ENCODE peak calls at places on chromosome 1, in nine cellular contexts. D is fibroblast of lung, Z is stomach, K is heart right ventricle, B is nephron progenitor cell, O is ovary, H is epithelial cell of proximal tubule, P is transverse colon, T is astrocyte of the spinal cord. G is an unnamed sample.

GRCh38 chr1:148362141-148362929 is 120.8 kb downstream of the PPIAL4G start:
- DNase-seq in P (peak), T (peak), B (peak), H (no peak), O (no peak), D (no peak), Z (peak), K (no peak), G (no peak)

GRCh38 chr1:9671377-9672140 is 20.0 kb downstream of the PIK3CD start:
- DNase-seq in H (peak), B (no peak), Z (no peak), O (no peak), T (peak), D (no peak), K (no peak), P (no peak), G (no peak)

GRCh38 chr1:197145451-197146029 is 929 bp downstream of the ASPM start:
- DNase-seq in K (no peak), D (peak), H (no peak), T (peak), O (no peak), B (no peak), Z (no peak), P (no peak), G (no peak)

GRCh38 chr1:79043506-79043905 is 37.0 kb upstream of the ADGRL4 start:
- DNase-seq in O (no peak), B (no peak), T (no peak), D (peak), K (no peak), Z (no peak), P (no peak), H (no peak), G (no peak)

GRCh38 chr1:224565186-224565585 is 50.9 kb upstream of the CNIH3 start:
- DNase-seq in H (no peak), D (peak), P (no peak), O (no peak), B (no peak), T (peak), K (no peak), Z (no peak), G (no peak)

GRCh38 chr1:103945774-103946173 is 196.1 kb downstream of the AMY1C start:
- DNase-seq in D (no peak), Z (no peak), T (no peak), H (no peak), P (no peak), O (no peak), K (no peak), B (no peak), G (no peak)

GRCh38 chr1:103230061-103230460 is 121.7 kb upstream of the COL11A1 start:
- DNase-seq in K (no peak), O (no peak), Z (no peak), B (no peak), T (peak), H (no peak), D (peak), P (no peak), G (no peak)

GRCh38 chr1:40394456-40395172 is 21.1 kb downstream of the SMAP2 start:
- DNase-seq in K (no peak), H (no peak), D (no peak), T (peak), P (no peak), O (no peak), Z (no peak), B (no peak), G (no peak)

GRCh38 chr1:207935166-207935583 is 24.2 kb upstream of the CD34 start:
- DNase-seq in K (no peak), B (no peak), H (no peak), O (no peak), P (no peak), T (no peak), D (no peak), Z (no peak), G (no peak)

GRCh38 chr1:84103197-84103992 is 40.7 kb upstream of the PRKACB start:
- DNase-seq in B (no peak), K (peak), D (peak), T (peak), H (peak), O (peak), P (peak), Z (no peak), G (no peak)

GRCh38 chr1:94927405-94928175 is 680 bp upstream of the CNN3 start:
- DNase-seq in P (peak), D (peak), T (peak), K (no peak), B (no peak), H (no peak), Z (no peak), O (no peak), G (no peak)

GRCh38 chr1:6269271-6269996 is 8.5 kb upstream of the GPR153 start:
- DNase-seq in B (no peak), P (peak), H (no peak), Z (no peak), O (no peak), T (no peak), D (no peak), K (no peak), G (no peak)
- TF ChIP-seq CTCF in B (no peak), P (no peak), H (no peak), Z (no peak), O (no peak), T (no peak), D (no peak), K (no peak), G (no peak)

GRCh38 chr1:157771666-157772425 is 5.1 kb downstream of the FCRL2 start:
- DNase-seq in O (no peak), D (no peak), T (no peak), B (no peak), P (no peak), H (no peak), Z (no peak), K (no peak), G (no peak)

GRCh38 chr1:157774412-157774811 is 2.5 kb downstream of the FCRL2 start:
- DNase-seq in P (no peak), Z (no peak), H (no peak), B (no peak), O (no peak), D (no peak), K (no peak), T (no peak), G (no peak)

GRCh38 chr1:157773723-157774350 is 3.1 kb downstream of the FCRL2 start:
- DNase-seq in P (peak), Z (no peak), T (no peak), D (no peak), B (no peak), O (no peak), K (no peak), H (no peak), G (no peak)

GRCh38 chr1:157766792-157767191 is 10.1 kb downstream of the FCRL2 start:
- DNase-seq in P (no peak), D (no peak), O (no peak), H (no peak), B (no peak), T (no peak), K (no peak), Z (no peak), G (no peak)

GRCh38 chr1:157770442-157771043 is 6.4 kb downstream of the FCRL2 start:
- DNase-seq in K (no peak), H (no peak), P (no peak), D (no peak), Z (no peak), T (no peak), O (no peak), B (peak), G (no peak)
- TF ChIP-seq CTCF in K (no peak), H (peak), P (peak), D (no peak), Z (no peak), T (peak), O (no peak), B (peak), G (no peak)

GRCh38 chr1:29747136-29747670 is 510.9 kb downstream of the PTPRU start:
- DNase-seq in P (no peak), Z (peak), O (no peak), K (no peak), B (no peak), T (no peak), D (no peak), H (no peak), G (no peak)

GRCh38 chr1:29743264-29743663 is 506.9 kb downstream of the PTPRU start:
- DNase-seq in H (no peak), T (no peak), D (no peak), K (no peak), B (no peak), Z (no peak), O (no peak), P (no peak), G (no peak)

GRCh38 chr1:29746076-29746665 is 509.8 kb downstream of the PTPRU start:
- DNase-seq in P (no peak), K (no peak), D (no peak), H (no peak), B (no peak), Z (no peak), T (no peak), O (no peak), G (no peak)

GRCh38 chr1:29743931-29744330 is 507.6 kb downstream of the PTPRU start:
- DNase-seq in D (no peak), P (no peak), K (no peak), T (no peak), Z (no peak), H (no peak), O (no peak), B (no peak), G (no peak)

DNA sequence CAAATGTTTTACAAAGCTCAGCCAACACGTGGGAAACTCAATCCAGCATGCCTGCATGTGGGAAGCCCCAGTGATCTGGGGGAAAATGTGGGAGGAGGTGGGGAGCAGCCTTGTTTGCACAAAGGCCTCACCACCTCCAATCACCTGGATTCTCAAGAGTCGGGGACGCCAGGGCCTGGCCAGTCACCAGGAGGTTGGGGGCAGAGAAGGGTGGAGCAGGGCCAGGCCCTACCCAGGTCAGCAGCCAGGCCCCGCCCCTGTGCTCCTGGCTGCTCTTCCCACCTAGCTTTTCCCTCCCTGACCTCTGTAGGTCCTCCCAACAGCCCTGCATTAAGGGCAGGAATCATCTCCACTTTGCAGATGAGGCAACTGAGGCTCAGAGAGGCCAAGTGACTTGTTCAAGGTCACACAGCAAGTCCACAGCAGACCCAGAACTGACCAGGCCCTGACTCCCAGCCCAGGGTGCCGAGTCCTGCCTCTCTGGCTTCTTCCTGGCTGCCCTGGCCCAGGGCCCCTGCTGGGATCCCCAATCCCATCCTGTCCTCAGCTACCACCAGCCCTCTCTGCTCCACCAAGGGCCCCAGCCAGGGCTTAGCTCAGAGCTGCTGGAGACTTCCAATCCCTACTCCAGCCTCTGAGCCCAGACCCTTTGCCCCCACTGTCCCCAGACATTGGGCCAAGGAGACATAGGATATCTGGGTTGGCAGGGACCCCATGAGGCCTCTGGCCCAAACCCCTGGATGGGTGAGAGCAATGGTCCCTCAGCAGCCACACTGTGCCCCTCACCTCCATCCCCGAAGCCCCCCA is 508.6 kb downstream of the PTPRU start:
- DNase-seq in P (no peak), T (no peak), D (no peak), K (no peak), H (no peak), Z (no peak), B (no peak), O (no peak), G (no peak)
- TF ChIP-seq CTCF in P (no peak), T (no peak), D (no peak), K (no peak), H (no peak), Z (no peak), B (no peak), O (no peak), G (no peak)

DNA sequence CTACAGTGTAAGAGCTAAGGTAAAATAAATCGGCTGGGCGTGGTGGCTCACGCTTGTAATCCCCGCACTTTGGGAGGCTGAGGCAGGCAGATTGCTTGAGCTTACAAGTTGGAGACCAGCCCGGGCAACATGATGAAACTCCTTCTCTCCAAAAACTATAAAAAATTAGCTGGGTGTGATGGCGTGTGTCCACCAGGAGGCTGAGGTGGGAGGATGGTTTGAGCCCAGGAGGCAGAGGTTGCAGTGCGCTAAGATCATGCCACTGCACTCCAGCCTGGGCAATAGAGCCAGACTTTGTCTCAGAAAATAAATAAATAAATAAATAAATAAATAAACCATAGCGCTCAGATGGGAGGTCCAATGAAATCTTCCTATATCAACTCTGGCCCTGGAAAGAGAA is 16.7 kb upstream of the FAM110D start:
- DNase-seq in H (no peak), D (no peak), B (no peak), O (no peak), K (no peak), P (no peak), Z (no peak), T (no peak), G (no peak)
- TF ChIP-seq CTCF in H (no peak), D (no peak), B (no peak), O (no peak), K (no peak), P (no peak), Z (no peak), T (peak), G (no peak)